ENCODE peak calls at places on chromosomes 13 and 19, in nine cellular contexts. F, U, J, H, I, E, P, L and W are unnamed samples. For H3K27me3 and H3K4me1, the result is how much of the 10 kb centered on the place peaks cover.

GRCh38 chr13:58300974-58301681 is 669.6 kb downstream of the PCDH17 start:
- DNase-seq in F (no peak), U (no peak), J (no peak), H (peak), I (no peak), E (no peak), P (no peak), L (no peak), W (no peak)

GRCh38 chr19:42140125-42140754 is 8.0 kb upstream of the POU2F2 start:
- DNase-seq in F (peak), U (peak), J (peak), H (peak), I (no peak), E (no peak), P (peak), L (peak), W (peak)

GRCh38 chr19:53907193-53907581 is 1.9 kb upstream of the CACNG7 start:
- DNase-seq in F (no peak), U (no peak), J (no peak), H (peak), I (no peak), E (no peak), P (no peak), L (no peak), W (no peak)

GRCh38 chr13:20182231-20182846 is 10.4 kb downstream of the GJB2 start:
- DNase-seq in F (peak), U (no peak), J (peak), H (peak), I (no peak), E (no peak), P (no peak), L (peak), W (peak)

GRCh38 chr13:112761701-112762689 is 72.2 kb downstream of the ATP11A start:
- DNase-seq in F (no peak), U (peak), J (no peak), H (peak), I (no peak), E (no peak), P (peak), L (no peak), W (no peak)

GRCh38 chr13:110412132-110412912 is 105.2 kb downstream of the COL4A2 start:
- DNase-seq in F (peak), U (peak), J (peak), H (peak), I (peak), E (peak), P (peak), L (peak), W (peak)

GRCh38 chr13:24220086-24220703 is 59.7 kb downstream of the SPATA13 start:
- DNase-seq in F (peak), U (no peak), J (peak), H (peak), I (no peak), E (no peak), P (no peak), L (peak), W (peak)

GRCh38 chr13:44311011-44311481 is 62.6 kb upstream of the SERP2 start:
- DNase-seq in F (peak), U (peak), J (no peak), H (no peak), I (peak), E (no peak), P (no peak), L (no peak), W (no peak)

GRCh38 chr13:50365683-50366391 is 350.6 kb downstream of the KCNRG start:
- DNase-seq in F (no peak), U (peak), J (no peak), H (no peak), I (peak), E (no peak), P (no peak), L (no peak), W (no peak)

GRCh38 chr13:79194272-79194671 is 211.8 kb downstream of the RBM26 start:
- DNase-seq in F (no peak), U (no peak), J (no peak), H (no peak), I (no peak), E (no peak), P (no peak), L (no peak), W (no peak)

GRCh38 chr13:97460004-97460756 is 26.2 kb downstream of the RAP2A start:
- DNase-seq in F (peak), U (no peak), J (no peak), H (no peak), I (no peak), E (no peak), P (no peak), L (no peak), W (no peak)

GRCh38 chr13:47299316-47299715 is 402.5 kb upstream of the HTR2A start:
- DNase-seq in F (peak), U (no peak), J (no peak), H (no peak), I (no peak), E (no peak), P (no peak), L (no peak), W (no peak)

GRCh38 chr19:18013621-18014111 is 5.7 kb downstream of the ARRDC2 start:
- DNase-seq in F (no peak), U (no peak), J (no peak), H (no peak), I (no peak), E (no peak), P (peak), L (peak), W (no peak)

GRCh38 chr19:38527466-38528136 is 90.2 kb downstream of the MAP4K1 start:
- DNase-seq in F (no peak), U (no peak), J (no peak), H (peak), I (no peak), E (no peak), P (no peak), L (no peak), W (peak)

GRCh38 chr19:40560092-40560507 is 16.6 kb upstream of the SHKBP1 start:
- DNase-seq in F (no peak), U (no peak), J (no peak), H (peak), I (no peak), E (no peak), P (no peak), L (no peak), W (no peak)

GRCh38 chr19:17706750-17707181 is 12.5 kb upstream of the MAP1S start:
- DNase-seq in F (peak), U (no peak), J (no peak), H (peak), I (no peak), E (no peak), P (no peak), L (peak), W (peak)

GRCh38 chr19:55484571-55485438 is at the start of gene NAT14:
- DNase-seq in F (peak), U (no peak), J (peak), H (peak), I (peak), E (no peak), P (peak), L (peak), W (peak)

GRCh38 chr19:48896191-48896720 is 2.3 kb downstream of the TULP2 start:
- DNase-seq in F (peak), U (peak), J (peak), H (peak), I (no peak), E (peak), P (peak), L (no peak), W (no peak)

GRCh38 chr13:94481966-94482365 is 2.5 kb upstream of the DCT start:
- DNase-seq in F (peak), U (no peak), J (no peak), H (no peak), I (no peak), E (no peak), P (peak), L (no peak), W (no peak)

GRCh38 chr13:56700324-56700723 is 440.4 kb upstream of the PRR20A start:
- DNase-seq in F (no peak), U (no peak), J (no peak), H (no peak), I (no peak), E (no peak), P (no peak), L (no peak), W (no peak)

GRCh38 chr19:4390017-4390861 is 10.1 kb downstream of the SH3GL1 start:
- DNase-seq in F (peak), U (peak), J (no peak), H (peak), I (no peak), E (no peak), P (peak), L (no peak), W (peak)

DNA sequence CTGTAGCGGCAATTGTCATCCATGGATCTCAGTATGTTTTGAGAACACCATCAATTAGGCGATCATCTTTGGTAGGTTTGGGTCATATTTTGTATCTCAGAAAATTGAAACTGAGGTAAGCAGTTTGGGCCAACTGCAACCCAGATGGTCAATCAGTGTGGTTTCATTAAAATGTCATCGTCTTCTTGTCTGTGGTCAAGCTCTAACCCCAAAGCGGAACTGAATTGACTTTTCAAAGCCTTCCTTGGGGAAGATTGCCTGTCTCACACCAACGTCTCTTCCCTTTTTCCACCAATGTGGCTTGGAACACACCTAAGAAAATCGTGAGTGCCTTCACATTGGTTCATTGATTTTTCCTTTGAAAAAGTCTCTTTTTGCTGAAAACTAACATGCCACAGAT is 56.3 kb upstream of the UBAC2 start:
- DNase-seq in F (no peak), U (no peak), J (no peak), H (no peak), I (no peak), E (no peak), P (no peak), L (no peak), W (no peak)
- H3K27me3 ChIP-seq in F (under half), U (under half), J (under half), H (under half), I (under half), E (under half), P (under half), L (under half), W (under half)

DNA sequence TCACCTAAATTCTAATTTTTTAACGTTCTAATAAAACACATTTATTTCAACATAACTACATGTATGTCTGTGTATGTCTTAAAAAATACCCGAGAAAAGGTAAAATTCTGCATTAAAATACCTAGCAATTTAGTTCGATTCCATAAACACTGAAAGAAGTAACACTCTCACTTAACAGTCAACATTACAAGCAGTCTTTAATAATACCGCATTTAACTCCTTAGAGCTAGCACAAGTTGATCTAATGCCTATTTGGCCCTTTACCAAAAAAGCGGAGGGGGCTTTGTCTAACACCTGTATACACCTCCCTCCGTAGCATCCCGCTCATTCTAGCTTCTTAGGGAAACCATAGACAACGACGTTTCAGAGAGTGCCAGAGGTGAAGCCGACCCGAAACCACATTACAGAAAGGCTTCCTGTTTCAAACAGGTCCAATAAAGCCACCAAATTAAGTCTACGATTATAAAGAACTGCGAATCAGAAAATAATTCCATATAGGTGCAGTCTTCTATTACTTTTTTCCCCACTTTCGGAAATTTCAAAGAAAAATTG is 1.2 kb downstream of the SPART start:
- DNase-seq in F (no peak), U (no peak), J (no peak), H (peak), I (no peak), E (no peak), P (no peak), L (no peak), W (peak)
- H3K4me3 ChIP-seq in F (peak), U (peak), J (peak), H (peak), I (peak), E (peak), P (peak), L (no peak), W (peak)

DNA sequence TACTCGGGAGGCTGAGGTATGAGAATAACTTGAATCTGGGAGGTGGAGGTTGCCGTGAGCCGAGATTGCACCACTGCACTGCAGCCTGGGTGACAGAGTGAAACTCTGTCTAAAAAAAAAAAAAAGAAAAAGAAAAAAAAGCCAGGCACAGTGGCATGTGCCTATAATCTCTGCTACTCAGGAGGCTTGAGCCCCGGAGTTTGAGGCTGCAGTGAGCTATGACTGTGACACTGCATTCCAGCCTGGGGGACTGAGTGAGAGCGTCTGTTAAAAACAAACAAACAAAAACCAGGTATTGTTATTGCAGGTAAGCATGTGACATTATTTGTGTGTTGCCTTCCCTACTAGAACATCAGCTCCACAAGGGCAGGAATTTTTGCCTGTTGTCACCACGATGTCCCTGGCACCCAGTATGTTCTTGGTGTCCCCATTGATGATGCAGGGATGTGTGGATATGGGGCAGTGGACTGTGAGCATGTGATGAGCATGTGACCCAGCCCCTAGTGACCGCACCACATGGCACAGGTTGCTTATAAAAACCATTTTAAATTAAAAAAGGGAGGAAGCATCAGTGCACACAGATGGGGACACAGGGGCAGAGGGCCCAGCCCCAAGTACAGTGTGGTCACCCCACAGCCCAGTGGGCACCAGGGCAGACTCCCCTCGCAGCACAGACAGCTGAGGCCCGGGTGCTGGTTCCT is 1.6 kb upstream of the KANK2 start:
- DNase-seq in F (no peak), U (no peak), J (no peak), H (no peak), I (no peak), E (no peak), P (no peak), L (no peak), W (no peak)
- H3K4me1 ChIP-seq in F (under half), U (half or more), J (under half), H (under half), I (under half), E (under half), P (half or more), L (under half), W (under half)

GRCh38 chr19:33224694-33225457 is 774 bp downstream of the SLC7A10 start:
- DNase-seq in F (no peak), U (no peak), J (no peak), H (peak), I (no peak), E (no peak), P (no peak), L (no peak), W (no peak)

GRCh38 chr19:33227242-33227650 is 1.6 kb upstream of the SLC7A10 start:
- DNase-seq in F (no peak), U (peak), J (no peak), H (peak), I (no peak), E (no peak), P (no peak), L (no peak), W (no peak)

GRCh38 chr19:33225458-33225925 is at the start of gene SLC7A10:
- DNase-seq in F (peak), U (no peak), J (no peak), H (peak), I (no peak), E (no peak), P (no peak), L (no peak), W (no peak)

GRCh38 chr19:33227870-33228599 is 2.4 kb upstream of the SLC7A10 start:
- DNase-seq in F (no peak), U (no peak), J (no peak), H (no peak), I (no peak), E (no peak), P (no peak), L (no peak), W (no peak)

DNA sequence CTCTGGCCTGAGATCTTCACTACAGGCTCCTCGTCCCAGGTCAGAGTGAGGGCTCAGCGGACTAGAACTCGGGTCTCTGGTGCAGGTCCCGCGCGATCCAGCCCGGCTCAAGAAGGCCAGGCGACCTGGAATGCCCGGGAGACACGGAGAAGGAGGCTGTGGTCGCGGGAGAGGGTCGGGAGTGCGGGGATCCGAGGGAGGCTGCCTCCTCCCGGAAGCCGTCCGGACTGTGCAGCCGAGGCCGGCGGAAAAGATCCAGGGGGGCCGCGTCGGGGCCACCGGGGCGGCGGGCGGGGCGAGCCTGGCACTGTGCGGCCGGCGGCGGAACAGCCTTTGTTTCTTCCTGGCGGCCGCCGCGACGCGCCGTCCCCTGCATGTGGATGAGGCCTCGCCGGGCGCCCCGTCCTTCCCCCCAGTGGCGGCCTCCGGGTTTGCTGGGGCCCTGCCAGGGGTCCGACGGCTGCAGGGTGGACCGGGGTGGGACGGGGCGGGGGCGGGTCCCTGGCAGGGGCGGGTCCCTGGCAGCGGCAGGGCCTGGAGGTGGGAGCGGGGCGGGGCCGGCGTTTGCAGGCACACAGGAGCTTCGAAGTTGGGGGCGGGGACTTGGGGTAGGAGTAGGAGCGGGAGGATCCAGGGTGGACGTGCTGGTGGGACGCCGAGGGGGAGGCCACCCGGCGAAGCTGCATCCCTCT is 1.0 kb upstream of the SLC7A10 start:
- DNase-seq in F (peak), U (peak), J (no peak), H (peak), I (no peak), E (no peak), P (no peak), L (no peak), W (no peak)
- H3K27me3 ChIP-seq in F (under half), U (under half), J (under half), H (under half), I (under half), E (under half), P (half or more), L (under half), W (under half)